ENCODE peak calls at places on chromosomes 6 and 20, in ten cellular contexts. G is psoas muscle; E is CD8-positive, alpha-beta T cell; U is neuronal stem cell; S is stimulated activated CD8-positive, alpha-beta memory T cell treated with anti-CD3 and anti-CD28 coated beads, Interleukin-2, amount 100 ng/mL, for 48 hours; A is brain microvascular endothelial cell; J is AG10803; K is A172; O is amniotic stem cell; M is NCI-H524. W is an unnamed sample.

GRCh38 chr20:20603339-20603990 is 109.0 kb downstream of the RALGAPA2 start:
- DNase-seq in G (no peak), E (peak), U (no peak), S (no peak), A (no peak), J (no peak), K (no peak), O (no peak), M (peak), W (peak)

GRCh38 chr6:3195695-3196497 is 31.6 kb downstream of the TUBB2B start:
- DNase-seq in G (no peak), E (no peak), U (no peak), S (no peak), A (no peak), J (no peak), K (peak), O (no peak), M (peak), W (no peak)

GRCh38 chr20:38926934-38927616 is 858 bp downstream of the FAM83D start:
- DNase-seq in G (no peak), E (no peak), U (no peak), S (no peak), A (no peak), J (peak), K (no peak), O (no peak), M (no peak), W (no peak)

GRCh38 chr6:76578746-76579145 is 506.3 kb upstream of the IMPG1 start:
- DNase-seq in G (no peak), E (no peak), U (no peak), S (no peak), A (no peak), J (no peak), K (no peak), O (no peak), M (no peak), W (peak)

GRCh38 chr20:4932061-4932460 is 69.2 kb downstream of the SLC23A2 start:
- DNase-seq in G (no peak), E (no peak), U (no peak), S (no peak), A (no peak), J (no peak), K (no peak), O (no peak), M (no peak), W (no peak)

GRCh38 chr6:119209452-119210205 is 131.2 kb upstream of the FAM184A start:
- DNase-seq in G (no peak), E (no peak), U (no peak), S (no peak), A (no peak), J (peak), K (no peak), O (no peak), M (no peak), W (no peak)

GRCh38 chr6:36249010-36249409 is 20.9 kb upstream of the PNPLA1 start:
- DNase-seq in G (no peak), E (no peak), U (no peak), S (no peak), A (peak), J (peak), K (no peak), O (no peak), M (no peak), W (peak)

GRCh38 chr6:12012231-12012565 is at the start of gene HIVEP1:
- DNase-seq in G (peak), E (peak), U (peak), S (no peak), A (no peak), J (peak), K (no peak), O (no peak), M (no peak), W (no peak)

GRCh38 chr6:35419431-35419830 is 32.7 kb upstream of the FANCE start:
- DNase-seq in G (no peak), E (peak), U (no peak), S (no peak), A (peak), J (peak), K (no peak), O (no peak), M (no peak), W (no peak)

GRCh38 chr6:81752084-81752968 is at the start of gene TENT5A:
- DNase-seq in G (peak), E (peak), U (peak), S (peak), A (peak), J (peak), K (peak), O (peak), M (peak), W (peak)

GRCh38 chr6:139308936-139309603 is 17.3 kb upstream of the TXLNB start:
- DNase-seq in G (no peak), E (no peak), U (no peak), S (no peak), A (peak), J (peak), K (peak), O (no peak), M (no peak), W (peak)

GRCh38 chr6:122429328-122429727 is 29.9 kb downstream of the HSF2 start:
- DNase-seq in G (no peak), E (no peak), U (no peak), S (no peak), A (no peak), J (no peak), K (no peak), O (no peak), M (no peak), W (peak)

GRCh38 chr20:53757472-53757913 is 163.9 kb upstream of the ZNF217 start:
- DNase-seq in G (no peak), E (no peak), U (no peak), S (no peak), A (no peak), J (no peak), K (no peak), O (no peak), M (no peak), W (peak)

W was measured in epithelial cell of esophagus.